ENCODE peak calls at places on chromosomes 12 and 14, in seven cellular contexts. P is AG09319, Z is GM10248, Q is GM12864, G is AG04449, K is Peyer's patch, T is testis. O is an unnamed sample.

GRCh38 chr12:108744021-108744897 is 12.9 kb upstream of the CORO1C start:
- DNase-seq in Q (no peak), P (no peak), G (no peak), T (no peak), Z (no peak), K (no peak), O (no peak)

GRCh38 chr12:1474059-1474537 is 120.3 kb downstream of the FBXL14 start:
- DNase-seq in G (peak; percentile 93), P (peak; percentile 59), Q (no peak), K (no peak), Z (no peak), T (no peak), O (no peak)

GRCh38 chr14:65472189-65472588 is 59.7 kb downstream of the FUT8 start:
- DNase-seq in T (no peak), Q (no peak), G (no peak), K (no peak), Z (no peak), P (no peak), O (no peak)

GRCh38 chr14:29077916-29078315 is 311.3 kb downstream of the FOXG1 start:
- DNase-seq in G (no peak), Z (no peak), T (no peak), P (no peak), K (no peak), Q (no peak), O (no peak)

GRCh38 chr12:124684971-124685688 is 117.7 kb upstream of the NCOR2 start:
- DNase-seq in Q (no peak), Z (no peak), K (no peak), T (peak; percentile 56), P (no peak), G (no peak), O (no peak)

GRCh38 chr14:61260939-61261776 is 20.0 kb downstream of the TMEM30B start:
- DNase-seq in Q (no peak), K (no peak), G (no peak), T (no peak), Z (no peak), P (peak; percentile 67), O (no peak)

GRCh38 chr14:94942601-94943000 is 172.7 kb upstream of the GSC start:
- DNase-seq in Q (no peak), Z (no peak), P (no peak), G (no peak), K (no peak), T (no peak), O (no peak)

GRCh38 chr12:56720696-56721615 is 4.1 kb downstream of the NACA start:
- DNase-seq in T (no peak), Z (no peak), K (no peak), Q (no peak), P (no peak), G (no peak), O (no peak)

GRCh38 chr12:109504068-109504467 is 26.6 kb downstream of the UBE3B start:
- DNase-seq in K (no peak), Q (no peak), Z (no peak), G (no peak), T (no peak), P (no peak), O (no peak)

GRCh38 chr12:27940245-27940644 is 32.3 kb downstream of the PTHLH start:
- DNase-seq in G (no peak), Q (no peak), Z (no peak), K (no peak), P (no peak), T (no peak), O (no peak)
- TF ChIP-seq CTCF in G (no peak), Q (no peak), Z (no peak), K (no peak), P (no peak), T (no peak), O (no peak)

GRCh38 chr12:24711056-24711455 is 237.8 kb downstream of the BCAT1 start:
- DNase-seq in G (no peak), Q (no peak), Z (no peak), T (no peak), K (no peak), P (no peak), O (no peak)
- TF ChIP-seq CTCF in G (no peak), Q (no peak), Z (no peak), T (no peak), K (no peak), P (no peak), O (no peak)

GRCh38 chr12:52049688-52050087 is 1.6 kb upstream of the NR4A1 start:
- DNase-seq in T (no peak), K (no peak), Z (no peak), Q (no peak), P (no peak), G (no peak), O (no peak)

GRCh38 chr12:52052471-52053186 is 1.4 kb downstream of the NR4A1 start:
- DNase-seq in Z (no peak), P (no peak), Q (no peak), T (no peak), G (no peak), K (peak; percentile 71), O (no peak)

GRCh38 chr12:52050116-52050770 is 999 bp upstream of the NR4A1 start:
- DNase-seq in G (no peak), K (no peak), Q (no peak), Z (no peak), T (no peak), P (no peak), O (no peak)

GRCh38 chr12:52049286-52049685 is 2.0 kb upstream of the NR4A1 start:
- DNase-seq in T (no peak), K (no peak), Q (no peak), G (no peak), Z (no peak), P (no peak), O (no peak)

DNA sequence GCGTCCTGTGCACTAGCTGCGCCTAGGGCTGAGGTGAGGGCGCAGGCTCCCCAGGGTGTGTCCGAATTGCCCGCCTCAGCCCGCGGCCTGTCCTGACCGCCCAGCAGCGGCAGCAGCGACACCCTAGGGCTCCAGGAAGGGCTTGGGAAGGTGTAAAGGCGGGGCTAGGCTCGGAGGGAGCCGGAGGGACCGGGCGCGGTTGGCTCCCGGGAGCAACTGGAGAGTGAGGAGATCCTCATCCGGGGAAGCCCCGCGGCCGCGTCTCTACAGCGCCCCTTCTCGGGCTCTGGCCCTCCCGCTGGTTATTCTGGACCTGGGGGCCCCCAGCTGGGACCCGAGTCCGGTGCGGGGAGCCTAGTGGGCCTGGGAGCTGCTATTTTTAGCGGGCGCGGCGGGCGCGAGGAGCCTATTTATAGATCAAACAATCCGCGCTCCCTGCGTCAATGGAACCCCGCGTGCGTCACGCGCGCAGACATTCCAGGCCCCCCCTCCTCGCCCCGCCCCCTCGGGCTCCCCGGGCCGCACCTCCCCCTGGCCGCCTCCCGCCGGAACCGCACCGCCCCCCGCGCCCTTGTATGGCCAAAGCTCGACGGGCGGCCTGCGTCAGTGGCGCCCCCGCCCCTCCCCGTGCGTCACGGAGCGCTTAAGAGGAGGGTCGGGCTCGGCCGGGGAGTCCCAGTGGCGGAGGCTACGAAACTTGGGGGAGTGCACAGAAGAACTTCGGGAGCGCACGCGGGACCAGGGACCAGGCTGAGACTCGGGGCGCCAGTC is at the start of gene NR4A1:
- DNase-seq in T (peak; percentile 98), G (no peak), K (peak; percentile 99), Z (peak; percentile 98), Q (peak; percentile 44), P (peak; percentile 92), O (peak; percentile 98)
- TF ChIP-seq CTCF in T (no peak), G (no peak), K (peak; percentile 31), Z (peak; percentile 34), Q (peak; percentile 13), P (no peak), O (peak; percentile 40)

GRCh38 chr14:89952581-89952980 is 1.9 kb downstream of the EFCAB11 start:
- DNase-seq in G (no peak), P (no peak), K (no peak), Z (no peak), Q (no peak), T (no peak), O (no peak)

GRCh38 chr14:89955418-89956293 is at the start of gene TDP1:
- DNase-seq in P (peak; percentile 88), Z (peak; percentile 95), K (peak; percentile 97), Q (peak; percentile 85), G (peak; percentile 63), T (peak; percentile 99), O (peak; percentile 96)

GRCh38 chr14:89953602-89954001 is 928 bp downstream of the EFCAB11 start:
- DNase-seq in K (no peak), Z (no peak), T (no peak), G (no peak), Q (no peak), P (no peak), O (no peak)

GRCh38 chr14:89955022-89955414 is 488 bp upstream of the EFCAB11 start:
- DNase-seq in K (no peak), Z (no peak), Q (no peak), T (peak; percentile 33), G (no peak), P (no peak), O (no peak)

GRCh38 chr14:89954045-89955021 is at the start of gene EFCAB11:
- DNase-seq in K (peak; percentile 96), G (peak; percentile 80), Z (peak; percentile 93), T (peak; percentile 98), P (peak; percentile 95), Q (peak; percentile 96), O (peak; percentile 92)
- TF ChIP-seq CTCF in K (no peak), G (no peak), Z (peak; percentile 12), T (no peak), P (no peak), Q (peak; percentile 11), O (peak; percentile 10)

GRCh38 chr12:25924535-25925001 is 33.9 kb upstream of the RASSF8 start:
- DNase-seq in Q (no peak), K (no peak), P (no peak), T (no peak), G (no peak), Z (no peak), O (no peak)
- TF ChIP-seq CTCF in Q (no peak), K (no peak), P (no peak), T (no peak), G (no peak), Z (no peak), O (no peak)

GRCh38 chr12:62827042-62827441 is 107.9 kb downstream of the PPM1H start:
- DNase-seq in P (no peak), K (no peak), G (no peak), Z (no peak), Q (no peak), T (no peak), O (no peak)
- TF ChIP-seq CTCF in P (no peak), K (no peak), G (no peak), Z (no peak), Q (peak; percentile 31), T (no peak), O (no peak)

DNA sequence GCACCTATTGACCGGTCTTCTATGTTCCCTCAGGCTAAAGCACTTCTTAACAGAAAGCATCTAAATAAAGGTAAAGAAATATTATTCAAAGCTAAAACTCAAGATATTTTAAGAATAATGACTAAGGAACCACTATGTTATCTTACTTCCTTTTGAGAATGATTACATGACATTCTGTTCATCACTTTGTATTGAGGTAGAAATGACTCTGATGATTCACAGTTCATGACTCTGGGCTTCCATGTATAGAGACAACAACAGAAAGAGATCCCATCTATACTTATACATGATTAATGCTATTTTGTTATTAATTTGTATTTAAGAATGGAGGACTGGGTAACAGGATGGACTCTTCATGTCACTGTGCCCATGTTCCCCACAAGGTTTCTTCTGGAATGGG is 218.3 kb upstream of the OR4E1 start:
- DNase-seq in P (no peak), T (no peak), Q (no peak), Z (no peak), K (no peak), G (no peak), O (no peak)
- TF ChIP-seq CTCF in P (no peak), T (no peak), Q (no peak), Z (no peak), K (no peak), G (no peak), O (no peak)

GRCh38 chr14:81459912-81460311 is 59.8 kb upstream of the STON2 start:
- DNase-seq in G (no peak), Z (no peak), P (no peak), Q (no peak), T (no peak), K (no peak), O (no peak)
- TF ChIP-seq CTCF in G (no peak), Z (no peak), P (no peak), Q (no peak), T (no peak), K (no peak), O (no peak)

O was measured in GM13977.